ENCODE peak calls at places on chromosome 7, in four cellular contexts. C is K562, Z is SK-N-SH, P is HepG2. G is an unnamed sample.

GRCh38 chr7:149369497-149369896 is 91.4 kb downstream of the ZNF777 start:
- DNase-seq in C (no peak), Z (no peak), P (no peak), G (no peak)

GRCh38 chr7:47809387-47809786 is 138.9 kb downstream of the PKD1L1 start:
- DNase-seq in C (no peak), Z (no peak), P (no peak), G (no peak)

GRCh38 chr7:118183254-118183585 is 744 bp upstream of the LSM8 start:
- DNase-seq in C (no peak), Z (peak), P (no peak), G (no peak)

GRCh38 chr7:74452748-74453320 is 872 bp upstream of the GTF2IRD1 start:
- DNase-seq in C (no peak), Z (peak), P (peak), G (no peak)

GRCh38 chr7:119197872-119198527 is 973.5 kb downstream of the ANKRD7 start:
- DNase-seq in C (no peak), Z (peak), P (peak), G (peak)

GRCh38 chr7:3154881-3155494 is 111.3 kb upstream of the CARD11 start:
- DNase-seq in C (peak), Z (peak), P (peak), G (peak)

GRCh38 chr7:142323706-142324105 is 65.8 kb upstream of the PRSS58 start:
- DNase-seq in C (peak), Z (peak), P (peak), G (peak)

GRCh38 chr7:5699467-5699866 is 82.0 kb downstream of the RNF216 start:
- DNase-seq in C (no peak), Z (no peak), P (no peak), G (no peak)

GRCh38 chr7:149776305-149776704 is 2.9 kb upstream of the ZNF467 start:
- DNase-seq in C (no peak), Z (peak), P (no peak), G (no peak)

GRCh38 chr7:48962821-48963505 is 38.6 kb downstream of the CDC14C start:
- DNase-seq in C (no peak), Z (no peak), P (no peak), G (peak)

GRCh38 chr7:155084021-155084420 is 13.9 kb downstream of the HTR5A start:
- DNase-seq in C (no peak), Z (no peak), P (no peak), G (no peak)

GRCh38 chr7:134186022-134186421 is 58.9 kb downstream of the LRGUK start:
- DNase-seq in C (no peak), Z (no peak), P (no peak), G (no peak)

GRCh38 chr7:98562336-98563182 is 54.5 kb upstream of the NPTX2 start:
- DNase-seq in C (no peak), Z (peak), P (no peak), G (no peak)

GRCh38 chr7:150964593-150965111 is 13.5 kb downstream of the KCNH2 start:
- DNase-seq in C (peak), Z (peak), P (no peak), G (peak)

GRCh38 chr7:45130910-45131309 is 19.4 kb upstream of the TBRG4 start:
- DNase-seq in C (no peak), Z (no peak), P (no peak), G (no peak)

GRCh38 chr7:28516390-28517145 is 104.2 kb downstream of the CREB5 start:
- DNase-seq in C (no peak), Z (no peak), P (no peak), G (peak)

GRCh38 chr7:51458693-51459092 is 142.1 kb upstream of the COBL start:
- DNase-seq in C (no peak), Z (no peak), P (no peak), G (no peak)

GRCh38 chr7:5243295-5243694 is 39.4 kb upstream of the SLC29A4 start:
- DNase-seq in C (no peak), Z (no peak), P (no peak), G (no peak)

GRCh38 chr7:23347682-23348180 is 48.6 kb downstream of the MALSU1 start:
- DNase-seq in C (peak), Z (no peak), P (no peak), G (no peak)

GRCh38 chr7:83936056-83936703 is 258.4 kb downstream of the SEMA3A start:
- DNase-seq in C (peak), Z (peak), P (peak), G (peak)

GRCh38 chr7:114929570-114929969 is 7.7 kb downstream of the MDFIC start:
- DNase-seq in C (no peak), Z (no peak), P (no peak), G (no peak)

GRCh38 chr7:12064716-12065115 is 146.4 kb upstream of the TMEM106B start:
- DNase-seq in C (no peak), Z (no peak), P (no peak), G (no peak)

GRCh38 chr7:128084896-128085608 is 53.8 kb upstream of the LRRC4 start:
- DNase-seq in C (no peak), Z (peak), P (no peak), G (no peak)

GRCh38 chr7:136523581-136523980 is 344.9 kb upstream of the CHRM2 start:
- DNase-seq in C (no peak), Z (no peak), P (no peak), G (no peak)

GRCh38 chr7:116249969-116250553 is 39.7 kb downstream of the TES start:
- DNase-seq in C (peak), Z (peak), P (peak), G (peak)

GRCh38 chr7:69814421-69814962 is 216.2 kb downstream of the AUTS2 start:
- DNase-seq in C (no peak), Z (no peak), P (no peak), G (no peak)

GRCh38 chr7:107262857-107263256 is 94.1 kb downstream of the HBP1 start:
- DNase-seq in C (no peak), Z (no peak), P (no peak), G (no peak)
- TF ChIP-seq FOXJ3 in C (no peak), Z (no peak), P (no peak), G (no peak)

GRCh38 chr7:36794689-36795088 is 70.4 kb upstream of the AOAH start:
- DNase-seq in C (no peak), Z (no peak), P (peak), G (peak)
- TF ChIP-seq USF2 in C (no peak), Z (no peak), P (no peak), G (no peak)

GRCh38 chr7:17939111-17939669 is 1.1 kb downstream of the SNX13 start:
- DNase-seq in C (no peak), Z (no peak), P (peak), G (no peak)
- TF ChIP-seq FOXJ3 in C (no peak), Z (no peak), P (no peak), G (no peak)

DNA sequence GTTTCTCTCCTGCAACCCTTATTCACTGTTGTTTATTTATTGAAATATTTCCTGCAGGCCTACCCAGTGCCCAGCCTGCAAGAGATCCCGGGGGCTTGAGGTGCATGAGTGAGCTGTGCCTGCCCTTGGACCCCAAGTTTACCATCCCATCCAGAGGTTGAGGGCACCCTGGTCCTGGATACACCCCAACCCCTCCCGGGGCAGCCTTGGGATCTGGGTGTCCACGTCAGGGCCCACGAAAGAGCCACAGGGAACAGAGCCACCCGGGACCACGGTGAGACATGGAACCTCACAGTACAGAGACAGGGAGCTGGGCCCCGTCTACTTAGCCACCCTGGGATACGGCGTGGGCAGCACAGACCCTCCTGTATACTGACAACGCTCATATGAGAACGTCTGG is 28.8 kb upstream of the PDGFA start:
- DNase-seq in C (no peak), Z (no peak), P (no peak), G (no peak)
- TF ChIP-seq USF2 in C (no peak), Z (no peak), P (no peak), G (no peak)